ENCODE peak calls at places on chromosomes 7 and 10, in five cellular contexts. C is astrocyte, L is endodermal cell, P is neuronal stem cell, G is colonic mucosa. J is an unnamed sample.

GRCh38 chr7:133854739-133855138 is 272.4 kb upstream of the LRGUK start:
- DNase-seq in L (no peak), P (no peak), C (peak), G (no peak), J (no peak)

GRCh38 chr10:78164687-78165086 is 131.0 kb downstream of the RPS24 start:
- DNase-seq in C (no peak), P (no peak), L (no peak), G (no peak), J (no peak)

GRCh38 chr7:37081436-37081835 is 357.1 kb upstream of the AOAH start:
- DNase-seq in G (peak), L (no peak), P (no peak), C (no peak), J (no peak)

GRCh38 chr7:123120286-123120685 is 79.5 kb downstream of the SLC13A1 start:
- DNase-seq in C (peak), G (no peak), L (no peak), P (no peak), J (no peak)

GRCh38 chr7:125059861-125060456 is 130.3 kb upstream of the POT1 start:
- DNase-seq in P (no peak), G (no peak), L (no peak), C (peak), J (no peak)

GRCh38 chr10:110872145-110872983 is 636 bp downstream of the PDCD4 start:
- DNase-seq in L (peak), P (peak), G (peak), C (peak), J (peak)

GRCh38 chr7:130970196-130970595 is 236.2 kb upstream of the KLF14 start:
- DNase-seq in P (no peak), G (no peak), C (no peak), L (no peak), J (no peak)

GRCh38 chr10:34200355-34200901 is 614.7 kb downstream of the PARD3 start:
- DNase-seq in L (no peak), C (no peak), P (no peak), G (no peak), J (peak)

GRCh38 chr10:43226441-43226840 is 40.4 kb downstream of the RASGEF1A start:
- DNase-seq in G (peak), C (no peak), P (no peak), L (peak), J (peak)

GRCh38 chr7:104955276-104955675 is 58.7 kb upstream of the KMT2E start:
- DNase-seq in G (no peak), C (no peak), P (no peak), L (no peak), J (no peak)

GRCh38 chr10:84352251-84352842 is 24.0 kb downstream of the CCSER2 start:
- DNase-seq in G (peak), L (peak), P (peak), C (peak), J (peak)

GRCh38 chr10:19412531-19412930 is 363.9 kb downstream of the MALRD1 start:
- DNase-seq in P (peak), C (peak), L (peak), G (no peak), J (no peak)

GRCh38 chr10:132631348-132631735 is 93.8 kb downstream of the INPP5A start:
- DNase-seq in G (peak), P (no peak), L (no peak), C (peak), J (peak)

GRCh38 chr10:106795619-106796018 is 368.9 kb downstream of the SORCS1 start:
- DNase-seq in P (peak), L (peak), C (no peak), G (peak), J (peak)

GRCh38 chr7:41045556-41046123 is 657.2 kb downstream of the INHBA start:
- DNase-seq in P (no peak), L (peak), C (no peak), G (peak), J (no peak)

GRCh38 chr10:68406815-68407585 is at the start of gene RUFY2:
- DNase-seq in C (peak), L (peak), P (peak), G (peak), J (peak)

GRCh38 chr7:112143151-112143550 is 63.0 kb downstream of the DOCK4 start:
- DNase-seq in L (no peak), C (peak), G (no peak), P (no peak), J (no peak)

GRCh38 chr10:114359041-114359952 is 45.0 kb downstream of the AFAP1L2 start:
- DNase-seq in G (no peak), P (no peak), C (peak), L (peak), J (no peak)

GRCh38 chr7:5755704-5756131 is 25.7 kb downstream of the RNF216 start:
- DNase-seq in G (no peak), C (peak), P (no peak), L (no peak), J (no peak)

GRCh38 chr7:112306903-112307302 is 100.4 kb downstream of the ZNF277 start:
- DNase-seq in C (no peak), L (no peak), G (no peak), P (no peak), J (no peak)

GRCh38 chr10:89213191-89213808 is 6.2 kb upstream of the CH25H start:
- DNase-seq in P (peak), G (no peak), L (no peak), C (peak), J (no peak)

GRCh38 chr7:101624246-101625000 is 4.7 kb downstream of the MYL10 start:
- DNase-seq in P (no peak), C (no peak), L (peak), G (no peak), J (no peak)

GRCh38 chr7:134433430-134433829 is 25.5 kb downstream of the AKR1B1 start:
- DNase-seq in L (no peak), C (no peak), G (no peak), P (no peak), J (no peak)

GRCh38 chr7:54969190-54969967 is 49.4 kb upstream of the EGFR start:
- DNase-seq in L (no peak), C (no peak), G (no peak), P (no peak), J (no peak)

GRCh38 chr7:29641651-29642050 is 78.0 kb downstream of the PRR15 start:
- DNase-seq in L (no peak), C (peak), P (no peak), G (no peak), J (no peak)

GRCh38 chr7:66778201-66778600 is 37.7 kb downstream of the RABGEF1 start:
- DNase-seq in L (no peak), G (no peak), P (no peak), C (peak), J (no peak)

GRCh38 chr7:134462337-134462925 is 3.5 kb upstream of the AKR1B1 start:
- DNase-seq in P (no peak), L (no peak), C (peak), G (no peak), J (no peak)

GRCh38 chr7:12757443-12757842 is 70.0 kb downstream of the ARL4A start:
- DNase-seq in G (no peak), C (peak), P (no peak), L (no peak), J (no peak)

DNA sequence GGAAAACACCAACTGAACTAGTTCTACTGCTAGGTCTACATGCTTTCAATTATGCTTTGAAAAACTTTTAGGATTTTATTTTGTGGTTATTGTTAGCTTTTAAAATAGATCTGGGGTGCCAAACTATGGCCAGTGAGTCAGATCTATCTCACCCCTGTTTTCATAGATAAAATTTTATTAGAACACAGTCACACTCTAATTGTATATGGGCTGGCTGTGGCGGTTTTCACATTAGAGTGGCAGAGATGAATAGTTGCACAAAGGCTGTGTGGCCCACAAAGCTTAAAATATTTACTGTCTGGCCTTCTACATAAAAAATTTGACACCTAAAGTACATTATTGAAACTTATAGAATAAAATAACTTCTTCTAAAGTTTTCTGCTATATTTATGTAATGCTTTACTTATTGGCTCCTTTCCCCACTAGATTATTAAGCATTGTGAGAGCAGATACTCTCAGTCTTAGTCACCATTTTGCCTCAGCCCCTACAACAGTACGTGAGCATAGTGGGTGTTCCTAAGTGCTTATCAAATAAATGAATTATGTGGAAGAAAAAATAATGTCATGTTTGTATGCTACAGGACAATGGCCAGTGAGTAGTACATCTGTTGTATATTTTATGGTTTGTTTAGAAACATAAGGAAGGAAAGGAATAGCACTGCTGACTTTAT is 5.4 kb upstream of the SUV39H2 start:
- DNase-seq in G (no peak), P (no peak), C (peak), L (no peak), J (no peak)
- H3K27ac ChIP-seq in G (no peak), P (no peak), C (peak), L (no peak), J (no peak)

GRCh38 chr7:159144756-159145543 is at the start of gene VIPR2:
- DNase-seq in G (no peak), P (peak), L (peak), C (no peak), J (no peak)

GRCh38 chr7:159143780-159144755 is 599 bp downstream of the VIPR2 start:
- DNase-seq in G (no peak), C (no peak), P (peak), L (peak), J (no peak)

GRCh38 chr7:159146084-159146858 is 1.6 kb upstream of the VIPR2 start:
- DNase-seq in L (no peak), G (no peak), P (no peak), C (no peak), J (no peak)

GRCh38 chr7:159147246-159147645 is 2.6 kb upstream of the VIPR2 start:
- DNase-seq in C (no peak), P (no peak), G (no peak), L (no peak), J (no peak)

GRCh38 chr7:159145544-159145891 is 851 bp upstream of the VIPR2 start:
- DNase-seq in L (no peak), P (no peak), C (no peak), G (no peak), J (no peak)
- H3K27ac ChIP-seq in L (no peak), P (no peak), C (no peak), G (no peak), J (no peak)

GRCh38 chr10:24448351-24449009 is 239.5 kb downstream of the KIAA1217 start:
- DNase-seq in P (no peak), C (peak), L (no peak), G (no peak), J (no peak)
- H3K27ac ChIP-seq in P (no peak), C (peak), L (no peak), G (peak), J (peak)

GRCh38 chr10:121213436-121213835 is 362.3 kb downstream of the WDR11 start:
- DNase-seq in P (no peak), G (no peak), C (no peak), L (no peak), J (no peak)

GRCh38 chr10:121221991-121222390 is 370.8 kb downstream of the WDR11 start:
- DNase-seq in C (no peak), G (no peak), P (no peak), L (peak), J (no peak)

GRCh38 chr10:121216295-121216694 is 365.1 kb downstream of the WDR11 start:
- DNase-seq in L (no peak), C (no peak), G (no peak), P (no peak), J (no peak)

GRCh38 chr10:121217331-121217730 is 366.2 kb downstream of the WDR11 start:
- DNase-seq in L (no peak), P (no peak), C (no peak), G (no peak), J (no peak)

DNA sequence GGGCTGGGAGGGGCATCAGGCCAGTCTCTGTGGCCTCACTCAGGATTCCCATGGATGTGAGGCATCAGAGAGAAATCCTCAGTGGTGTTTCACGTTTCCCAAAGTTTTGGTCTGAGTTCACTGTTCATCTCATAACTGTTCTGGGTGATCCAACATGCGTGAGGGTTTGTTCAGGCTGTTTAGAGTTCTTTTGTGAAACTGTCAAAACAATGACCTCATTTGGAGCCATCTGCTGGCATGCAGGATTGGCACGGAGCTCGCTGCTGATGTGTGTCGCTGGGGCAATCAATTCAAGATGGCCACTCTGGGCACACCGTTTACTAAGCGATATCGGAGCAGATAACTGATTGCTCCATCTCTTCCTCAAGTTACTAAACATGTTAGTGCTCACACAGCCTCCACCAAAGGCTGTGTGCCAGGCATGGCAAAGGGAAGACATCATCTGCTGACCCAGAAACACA is 365.6 kb downstream of the WDR11 start:
- DNase-seq in C (no peak), G (no peak), P (no peak), L (no peak), J (no peak)
- H3K27ac ChIP-seq in C (no peak), G (no peak), P (no peak), L (no peak), J (no peak)

GRCh38 chr10:58820386-58820785 is 307.7 kb downstream of the BICC1 start:
- DNase-seq in L (no peak), P (no peak), C (no peak), G (no peak), J (no peak)
- H3K27ac ChIP-seq in L (no peak), P (no peak), C (peak), G (no peak), J (no peak)

DNA sequence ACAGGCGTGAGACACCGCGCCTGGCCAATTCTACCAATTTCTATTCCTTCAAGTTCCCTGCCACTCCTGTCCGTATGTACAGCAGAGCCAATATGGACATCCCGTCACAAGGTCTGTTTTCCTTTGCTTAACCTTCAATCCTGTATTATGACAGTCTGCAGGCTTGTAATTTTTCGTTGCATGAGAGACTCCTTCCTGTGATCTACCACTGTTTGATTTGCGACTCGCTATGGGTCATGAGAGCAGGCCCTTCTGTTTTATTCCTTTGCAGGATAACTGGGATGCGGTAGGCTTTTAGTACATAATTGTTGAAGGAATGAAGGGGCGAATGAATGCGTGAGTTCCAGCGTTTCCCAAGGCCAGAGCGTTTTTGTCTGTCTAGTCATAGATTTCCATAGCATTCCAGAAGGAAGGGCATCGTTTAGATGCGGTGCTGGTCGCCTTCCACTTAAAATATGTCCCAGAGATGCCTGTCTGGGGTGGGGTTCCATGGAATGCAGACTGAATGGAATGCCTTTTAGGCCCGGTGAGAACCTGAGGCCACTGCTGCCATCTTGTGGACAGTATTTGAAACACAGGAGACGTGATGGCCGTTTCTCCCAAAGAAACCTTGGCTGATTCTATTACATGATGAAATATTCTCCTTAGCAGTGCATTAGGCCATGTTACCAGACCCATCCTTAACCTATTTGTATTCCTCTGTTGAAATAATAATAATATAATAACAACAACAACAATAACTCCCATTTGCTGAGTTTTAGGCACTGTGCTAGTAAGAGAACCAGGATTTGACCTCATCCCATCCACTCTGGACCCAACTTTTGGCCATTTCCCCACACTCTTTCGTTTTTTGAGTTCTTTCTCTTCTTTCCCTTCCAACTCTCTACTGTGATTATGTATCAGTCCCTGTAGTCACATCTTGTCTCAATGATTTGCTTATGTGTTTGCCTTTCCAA is 193.2 kb downstream of the MYOF start:
- DNase-seq in L (peak), C (peak), G (peak), P (peak), J (peak)
- H3K27ac ChIP-seq in L (peak), C (peak), G (no peak), P (no peak), J (no peak)

GRCh38 chr10:71099731-71100361 is 112.5 kb upstream of the UNC5B start:
- DNase-seq in P (no peak), G (no peak), C (no peak), L (no peak), J (no peak)
- H3K27ac ChIP-seq in P (no peak), G (no peak), C (no peak), L (no peak), J (no peak)

GRCh38 chr7:155731871-155732270 is 80.4 kb downstream of the SHH start:
- DNase-seq in P (no peak), C (no peak), G (no peak), L (no peak), J (no peak)

GRCh38 chr7:155733582-155734444 is 78.5 kb downstream of the SHH start:
- DNase-seq in G (no peak), L (no peak), P (no peak), C (no peak), J (no peak)

GRCh38 chr7:155735442-155736118 is 76.7 kb downstream of the SHH start:
- DNase-seq in L (no peak), C (no peak), G (no peak), P (no peak), J (no peak)

GRCh38 chr7:155732275-155732674 is 80.0 kb downstream of the SHH start:
- DNase-seq in L (no peak), P (no peak), C (no peak), G (no peak), J (no peak)

GRCh38 chr7:155734445-155734809 is 77.8 kb downstream of the SHH start:
- DNase-seq in C (peak), P (no peak), L (no peak), G (no peak), J (no peak)
- H3K27ac ChIP-seq in C (no peak), P (no peak), L (no peak), G (no peak), J (no peak)

DNA sequence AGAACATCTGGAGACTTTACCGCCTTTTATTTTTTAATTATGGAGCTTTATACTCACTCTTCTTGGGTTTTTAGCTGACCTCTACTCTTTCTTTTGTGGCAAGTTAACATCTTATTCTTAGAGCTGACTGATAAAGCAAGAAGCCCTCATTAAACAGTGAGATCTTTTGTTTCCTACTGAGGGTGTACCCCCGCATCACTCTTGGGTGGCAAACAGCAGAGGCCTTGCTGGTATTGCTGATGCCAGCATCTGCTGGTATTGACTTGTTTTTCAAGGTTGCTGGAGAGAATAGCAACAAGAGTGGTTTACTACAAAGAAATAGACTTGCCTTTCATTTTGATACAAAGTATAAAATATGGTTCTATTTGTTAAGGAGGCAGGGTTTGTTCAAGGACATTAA is 154.7 kb downstream of the ARID5B start:
- DNase-seq in G (no peak), L (no peak), C (no peak), P (no peak), J (no peak)
- H3K27ac ChIP-seq in G (peak), L (no peak), C (no peak), P (no peak), J (no peak)